ENCODE peak calls at places on chromosomes 7 and 10, in five cellular contexts. W, K, O, I and S are unnamed samples.

GRCh38 chr10:10644317-10645111 is 373.2 kb upstream of the CELF2 start:
- DNase-seq in W (no peak), K (peak), O (peak), I (no peak), S (peak)

GRCh38 chr7:25244193-25244592 is 15.9 kb upstream of the NPVF start:
- DNase-seq in W (no peak), K (no peak), O (peak), I (no peak), S (no peak)

GRCh38 chr10:110209926-110210662 is 2.7 kb downstream of the MXI1 start:
- DNase-seq in W (no peak), K (peak), O (peak), I (peak), S (peak)

GRCh38 chr10:104315486-104315921 is 22.8 kb downstream of the ITPRIP start:
- DNase-seq in W (no peak), K (no peak), O (no peak), I (no peak), S (no peak)

GRCh38 chr10:3467052-3467906 is 294.7 kb upstream of the PITRM1 start:
- DNase-seq in W (peak), K (peak), O (peak), I (no peak), S (peak)

GRCh38 chr10:33015798-33016547 is 57.9 kb upstream of the ITGB1 start:
- DNase-seq in W (no peak), K (peak), O (peak), I (no peak), S (peak)

GRCh38 chr10:7710446-7710845 is 7.3 kb downstream of the ITIH2 start:
- DNase-seq in W (no peak), K (no peak), O (no peak), I (no peak), S (no peak)

GRCh38 chr7:104976966-104977636 is 36.9 kb upstream of the KMT2E start:
- DNase-seq in W (no peak), K (no peak), O (peak), I (no peak), S (peak)

GRCh38 chr7:106284516-106285050 is at the start of gene NAMPT:
- DNase-seq in W (no peak), K (no peak), O (no peak), I (peak), S (no peak)

GRCh38 chr7:155001756-155002410 is 1.0 kb downstream of the PAXIP1 start:
- DNase-seq in W (no peak), K (peak), O (peak), I (peak), S (peak)

GRCh38 chr10:44818721-44819127 is 92.4 kb upstream of the TMEM72 start:
- DNase-seq in W (no peak), K (peak), O (no peak), I (no peak), S (no peak)

GRCh38 chr10:111148440-111148839 is 71.6 kb downstream of the ADRA2A start:
- DNase-seq in W (no peak), K (no peak), O (no peak), I (no peak), S (no peak)

GRCh38 chr7:155226261-155227003 is 71.2 kb upstream of the INSIG1 start:
- DNase-seq in W (no peak), K (no peak), O (no peak), I (no peak), S (no peak)

GRCh38 chr7:34115503-34115902 is 210.2 kb downstream of the BMPER start:
- DNase-seq in W (no peak), K (no peak), O (no peak), I (no peak), S (no peak)

GRCh38 chr10:124086097-124086710 is 7.2 kb downstream of the CHST15 start:
- DNase-seq in W (no peak), K (no peak), O (no peak), I (no peak), S (no peak)

GRCh38 chr10:97207756-97208346 is 22.1 kb upstream of the SLIT1 start:
- DNase-seq in W (no peak), K (peak), O (no peak), I (peak), S (no peak)

GRCh38 chr7:41143074-41143473 is 559.8 kb downstream of the INHBA start:
- DNase-seq in W (no peak), K (no peak), O (no peak), I (no peak), S (no peak)

GRCh38 chr10:131032329-131033165 is 279.0 kb downstream of the TCERG1L start:
- DNase-seq in W (no peak), K (no peak), O (no peak), I (no peak), S (no peak)

GRCh38 chr10:114631678-114632417 is 26.2 kb downstream of the ABLIM1 start:
- DNase-seq in W (no peak), K (peak), O (no peak), I (no peak), S (no peak)

GRCh38 chr7:135326636-135327280 is 93.1 kb downstream of the STRA8 start:
- DNase-seq in W (peak), K (peak), O (peak), I (no peak), S (peak)

GRCh38 chr7:33091641-33092191 is 17.5 kb downstream of the RP9 start:
- DNase-seq in W (no peak), K (no peak), O (no peak), I (no peak), S (no peak)

GRCh38 chr7:35313575-35313974 is 59.7 kb upstream of the TBX20 start:
- DNase-seq in W (no peak), K (no peak), O (no peak), I (no peak), S (no peak)

GRCh38 chr7:134514663-134515062 is 12.7 kb upstream of the AKR1B10 start:
- DNase-seq in W (peak), K (peak), O (peak), I (peak), S (peak)

GRCh38 chr7:137471128-137471527 is 127.6 kb upstream of the PTN start:
- DNase-seq in W (no peak), K (no peak), O (no peak), I (no peak), S (no peak)

GRCh38 chr7:128176696-128177095 is 64.4 kb upstream of the LEP start:
- DNase-seq in W (no peak), K (no peak), O (peak), I (no peak), S (no peak)

GRCh38 chr7:128172151-128172550 is 68.9 kb upstream of the LEP start:
- DNase-seq in W (no peak), K (no peak), O (no peak), I (no peak), S (no peak)

GRCh38 chr7:128172963-128173362 is 68.1 kb upstream of the LEP start:
- DNase-seq in W (no peak), K (no peak), O (no peak), I (no peak), S (no peak)

GRCh38 chr7:128171342-128171918 is 69.6 kb upstream of the LEP start:
- DNase-seq in W (no peak), K (no peak), O (no peak), I (no peak), S (no peak)

DNA sequence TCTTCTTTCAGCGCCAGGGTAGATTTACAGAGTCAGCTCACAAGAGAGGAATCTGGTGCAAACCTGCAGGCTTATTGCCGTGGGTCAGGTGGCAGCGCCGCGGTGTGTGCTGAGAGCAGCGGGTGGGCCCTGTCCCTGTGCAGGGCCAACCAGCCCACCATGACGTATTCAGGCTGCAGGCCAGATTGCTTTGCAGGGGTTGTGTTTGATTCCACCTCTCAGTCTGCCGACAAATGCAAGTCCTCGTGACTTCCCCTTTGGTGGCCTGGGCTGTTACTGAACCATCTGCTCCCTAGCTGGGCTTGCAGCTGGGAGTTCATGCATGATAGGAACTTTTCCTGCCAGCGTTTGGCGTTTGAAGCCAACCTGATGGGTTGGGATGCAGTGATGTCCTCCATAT is 66.7 kb upstream of the LEP start:
- DNase-seq in W (no peak), K (no peak), O (no peak), I (no peak), S (no peak)
- TF ChIP-seq CTCF in W (no peak), K (no peak), O (no peak), I (no peak), S (no peak)

GRCh38 chr7:879706-880105 is 3.4 kb downstream of the GET4 start:
- DNase-seq in W (no peak), K (no peak), O (no peak), I (no peak), S (no peak)

GRCh38 chr7:880450-880849 is 4.1 kb downstream of the GET4 start:
- DNase-seq in W (no peak), K (no peak), O (no peak), I (no peak), S (no peak)

GRCh38 chr7:877312-878232 is 1.2 kb downstream of the GET4 start:
- DNase-seq in W (no peak), K (no peak), O (no peak), I (peak), S (no peak)

GRCh38 chr7:876972-877311 is 588 bp downstream of the GET4 start:
- DNase-seq in W (no peak), K (no peak), O (no peak), I (no peak), S (no peak)

GRCh38 chr7:879093-879492 is 2.7 kb downstream of the GET4 start:
- DNase-seq in W (no peak), K (no peak), O (no peak), I (no peak), S (no peak)
- H3K4me3 ChIP-seq in W (no peak), K (no peak), O (peak), I (no peak), S (no peak)

GRCh38 chr7:12320241-12320640 is 83.4 kb downstream of the VWDE start:
- DNase-seq in W (no peak), K (no peak), O (no peak), I (no peak), S (no peak)

GRCh38 chr7:12323415-12323814 is 80.2 kb downstream of the VWDE start:
- DNase-seq in W (no peak), K (no peak), O (no peak), I (no peak), S (no peak)

GRCh38 chr7:12322903-12323300 is 80.8 kb downstream of the VWDE start:
- DNase-seq in W (no peak), K (no peak), O (peak), I (no peak), S (peak)

GRCh38 chr7:12321248-12321647 is 82.4 kb downstream of the VWDE start:
- DNase-seq in W (no peak), K (no peak), O (peak), I (no peak), S (no peak)

GRCh38 chr7:12322287-12322902 is 81.3 kb downstream of the VWDE start:
- DNase-seq in W (no peak), K (peak), O (peak), I (peak), S (peak)
- TF ChIP-seq CTCF in W (peak), K (peak), O (peak), I (peak), S (peak)

GRCh38 chr7:90173127-90173844 is 19.0 kb downstream of the STEAP1 start:
- DNase-seq in W (peak), K (peak), O (peak), I (no peak), S (peak)
- H3K4me3 ChIP-seq in W (no peak), K (no peak), O (no peak), I (no peak), S (no peak)

DNA sequence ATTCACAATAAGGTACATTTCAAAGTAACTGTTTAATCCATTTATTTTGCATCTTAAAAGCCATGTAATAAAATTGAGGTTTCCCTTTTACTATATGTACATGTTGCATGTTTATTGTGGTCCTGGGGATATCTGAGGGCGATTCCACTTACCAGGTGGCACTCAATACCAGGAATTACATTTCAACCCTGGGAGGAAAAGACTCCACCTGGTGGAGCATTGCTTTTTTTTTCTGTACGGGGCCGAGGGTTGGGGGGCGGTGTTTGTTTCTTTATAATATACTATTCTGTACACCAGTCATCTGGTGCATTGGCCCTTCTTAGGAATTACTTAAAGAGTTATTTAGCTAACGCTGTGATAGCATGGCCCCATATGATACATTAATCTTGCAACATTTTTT is 7.1 kb upstream of the HGF start:
- DNase-seq in W (no peak), K (no peak), O (no peak), I (no peak), S (no peak)
- TF ChIP-seq CTCF in W (no peak), K (peak), O (no peak), I (peak), S (peak)

GRCh38 chr10:6124666-6125065 is 35.8 kb downstream of the RBM17 start:
- DNase-seq in W (no peak), K (no peak), O (no peak), I (no peak), S (no peak)
- H3K4me3 ChIP-seq in W (no peak), K (no peak), O (no peak), I (no peak), S (no peak)

GRCh38 chr7:128865303-128865702 is 2.6 kb downstream of the ATP6V1F start:
- DNase-seq in W (no peak), K (no peak), O (no peak), I (no peak), S (no peak)

GRCh38 chr7:128865996-128866877 is 3.6 kb downstream of the ATP6V1F start:
- DNase-seq in W (no peak), K (no peak), O (no peak), I (no peak), S (no peak)

GRCh38 chr7:128868624-128869137 is 6.0 kb downstream of the ATP6V1F start:
- DNase-seq in W (no peak), K (no peak), O (no peak), I (no peak), S (no peak)

GRCh38 chr7:128867842-128868623 is 5.4 kb downstream of the ATP6V1F start:
- DNase-seq in W (no peak), K (no peak), O (no peak), I (no peak), S (no peak)

GRCh38 chr7:128867241-128867640 is 4.6 kb downstream of the ATP6V1F start:
- DNase-seq in W (no peak), K (no peak), O (no peak), I (no peak), S (no peak)
- TF ChIP-seq CTCF in W (no peak), K (no peak), O (no peak), I (no peak), S (no peak)